ENCODE peak calls at places on chromosomes 2 and 18, in eight cellular contexts. O is kidney tubule cell; E is GM13977; K is bronchial epithelial cell; B is nephron progenitor cell; T is NCI-H345; H is CD4-positive, alpha-beta memory T cell; R is AG20443. X is an unnamed sample.

GRCh38 chr18:76658627-76659026 is 163.6 kb upstream of the ZNF516 start:
- DNase-seq in E (peak), O (no peak), B (peak), K (no peak), T (no peak), H (no peak), R (no peak), X (no peak)

GRCh38 chr2:104982111-104982510 is 55.8 kb upstream of the MRPS9 start:
- DNase-seq in T (no peak), B (no peak), K (no peak), E (no peak), R (no peak), O (no peak), H (no peak), X (no peak)

GRCh38 chr2:232327089-232328037 is 51.2 kb upstream of the ALPP start:
- DNase-seq in E (peak), O (peak), R (peak), B (peak), K (peak), T (peak), H (peak), X (no peak)

GRCh38 chr18:48927286-48928080 is 23.3 kb downstream of the SMAD7 start:
- DNase-seq in K (no peak), O (no peak), T (no peak), B (no peak), H (no peak), R (no peak), E (no peak), X (no peak)

GRCh38 chr2:230269715-230270114 is 44.2 kb downstream of the SP140 start:
- DNase-seq in H (no peak), R (no peak), O (no peak), B (no peak), K (no peak), E (no peak), T (no peak), X (no peak)

GRCh38 chr2:174590928-174591648 is 6.5 kb downstream of the WIPF1 start:
- DNase-seq in H (no peak), R (peak), B (no peak), O (no peak), K (no peak), T (no peak), E (no peak), X (no peak)

GRCh38 chr2:199144546-199144945 is 313.2 kb downstream of the SATB2 start:
- DNase-seq in T (no peak), K (no peak), O (no peak), H (no peak), B (no peak), R (no peak), E (no peak), X (no peak)

GRCh38 chr18:23059541-23060465 is 75.5 kb upstream of the CABLES1 start:
- DNase-seq in H (no peak), R (peak), T (no peak), E (no peak), B (no peak), K (no peak), O (no peak), X (no peak)

GRCh38 chr2:15092691-15093090 is 460.2 kb downstream of the LRATD1 start:
- DNase-seq in R (no peak), O (no peak), T (no peak), E (no peak), B (no peak), H (no peak), K (peak), X (peak)

GRCh38 chr18:54812885-54813284 is 15.4 kb upstream of the RAB27B start:
- DNase-seq in K (no peak), B (no peak), H (no peak), O (no peak), R (no peak), T (no peak), E (no peak), X (no peak)

GRCh38 chr18:56085561-56085960 is 497.6 kb upstream of the TCF4 start:
- DNase-seq in K (peak), T (no peak), R (peak), B (no peak), O (peak), H (no peak), E (no peak), X (peak)

GRCh38 chr2:5594288-5594687 is 97.9 kb upstream of the SOX11 start:
- DNase-seq in H (no peak), R (no peak), O (no peak), B (no peak), E (no peak), T (no peak), K (no peak), X (no peak)

GRCh38 chr2:1091895-1092585 is 141.4 kb downstream of the SNTG2 start:
- DNase-seq in E (no peak), H (no peak), T (no peak), R (peak), O (no peak), K (peak), B (no peak), X (no peak)

GRCh38 chr18:46212398-46212797 is 108.2 kb downstream of the HAUS1 start:
- DNase-seq in K (no peak), R (no peak), E (no peak), T (no peak), H (no peak), B (no peak), O (no peak), X (no peak)

GRCh38 chr2:230691005-230691647 is 21.5 kb upstream of the CAB39 start:
- DNase-seq in B (no peak), E (no peak), R (peak), T (no peak), K (peak), O (peak), H (no peak), X (peak)

GRCh38 chr2:191811807-191812602 is 34.9 kb downstream of the CAVIN2 start:
- DNase-seq in H (peak), R (peak), E (peak), K (peak), O (peak), B (peak), T (peak), X (peak)

GRCh38 chr2:127953128-127953718 is 67.5 kb upstream of the AMMECR1L start:
- DNase-seq in T (no peak), H (no peak), R (no peak), O (no peak), K (no peak), E (no peak), B (no peak), X (no peak)

GRCh38 chr2:220847587-220847986 is 724.5 kb downstream of the EPHA4 start:
- DNase-seq in O (peak), R (peak), K (peak), B (no peak), T (no peak), H (no peak), E (no peak), X (peak)

GRCh38 chr2:105494683-105495425 is 96.0 kb upstream of the FHL2 start:
- DNase-seq in B (no peak), R (no peak), T (no peak), K (no peak), H (no peak), E (no peak), O (no peak), X (no peak)

GRCh38 chr2:59184281-59185020 is 943.3 kb upstream of the FANCL start:
- DNase-seq in K (peak), T (no peak), O (no peak), R (peak), B (no peak), E (no peak), H (no peak), X (no peak)

GRCh38 chr18:76565238-76566173 is 70.5 kb upstream of the ZNF516 start:
- DNase-seq in K (peak), B (peak), T (no peak), R (peak), H (no peak), E (no peak), O (peak), X (peak)

GRCh38 chr18:46148810-46149209 is 44.6 kb downstream of the HAUS1 start:
- DNase-seq in K (peak), T (peak), O (peak), E (peak), R (peak), B (peak), H (peak), X (no peak)

GRCh38 chr2:118852605-118853128 is 5.2 kb upstream of the EN1 start:
- DNase-seq in T (no peak), R (no peak), O (no peak), E (peak), K (no peak), B (no peak), H (no peak), X (no peak)

GRCh38 chr2:232053777-232054176 is 92.3 kb downstream of the DIS3L2 start:
- DNase-seq in H (no peak), T (no peak), B (no peak), E (no peak), O (no peak), R (no peak), K (no peak), X (no peak)

GRCh38 chr2:198957183-198957582 is 500.6 kb downstream of the SATB2 start:
- DNase-seq in B (no peak), T (no peak), E (no peak), K (no peak), H (no peak), R (peak), O (no peak), X (no peak)

GRCh38 chr2:37664190-37664751 is 7.2 kb downstream of the CDC42EP3 start:
- DNase-seq in O (no peak), H (no peak), K (no peak), B (no peak), T (no peak), R (no peak), E (no peak), X (no peak)

GRCh38 chr2:73031725-73032701 is 39.5 kb downstream of the SFXN5 start:
- DNase-seq in H (no peak), T (no peak), B (no peak), K (no peak), R (no peak), O (no peak), E (no peak), X (no peak)

GRCh38 chr18:23453657-23454011 is 547 bp downstream of the RIOK3 start:
- DNase-seq in E (no peak), T (no peak), O (peak), R (peak), K (peak), H (no peak), B (no peak), X (no peak)

GRCh38 chr2:25972049-25972823 is 10.1 kb downstream of the KIF3C start:
- DNase-seq in T (no peak), O (no peak), B (no peak), K (no peak), R (no peak), H (no peak), E (no peak), X (no peak)

GRCh38 chr2:177127821-177128220 is 84.8 kb upstream of the HNRNPA3 start:
- DNase-seq in O (no peak), R (no peak), K (no peak), B (no peak), H (no peak), E (no peak), T (no peak), X (no peak)

GRCh38 chr2:150587547-150588209 is 100.2 kb upstream of the RND3 start:
- DNase-seq in H (no peak), R (peak), B (no peak), O (no peak), K (no peak), E (no peak), T (no peak), X (no peak)

GRCh38 chr2:49261791-49262190 is 107.5 kb upstream of the FSHR start:
- DNase-seq in K (no peak), H (no peak), E (no peak), T (peak), B (no peak), O (no peak), R (no peak), X (no peak)

GRCh38 chr2:39898934-39899333 is 119.9 kb upstream of the THUMPD2 start:
- DNase-seq in R (no peak), T (no peak), H (no peak), O (no peak), B (no peak), K (peak), E (no peak), X (no peak)

GRCh38 chr2:150204449-150204848 is 283.0 kb downstream of the RND3 start:
- DNase-seq in B (no peak), H (no peak), R (peak), O (peak), T (no peak), E (no peak), K (peak), X (no peak)

GRCh38 chr2:7672685-7673071 is 755.5 kb downstream of the RNF144A start:
- DNase-seq in E (no peak), K (no peak), R (no peak), T (no peak), H (no peak), O (no peak), B (no peak), X (no peak)

GRCh38 chr2:43255249-43255960 is 29.0 kb upstream of the ZFP36L2 start:
- DNase-seq in B (no peak), H (no peak), T (peak), E (no peak), O (no peak), K (no peak), R (no peak), X (no peak)

GRCh38 chr2:227822416-227823003 is 8.9 kb downstream of the CCL20 start:
- DNase-seq in B (no peak), K (no peak), H (no peak), R (no peak), T (no peak), O (peak), E (no peak), X (no peak)

GRCh38 chr2:71156531-71156930 is 26.1 kb downstream of the MPHOSPH10 start:
- DNase-seq in B (no peak), O (no peak), K (no peak), H (no peak), R (peak), T (peak), E (no peak), X (no peak)